ENCODE peak calls at places on chromosomes 11 and 22, in six cellular contexts. S is HCT116, X is PC-3, O is MM.1S, U is GM23248, E is GM23338. N is an unnamed sample. For H3K27me3, the result is how much of the 10 kb centered on the place peaks cover.

GRCh38 chr11:66462911-66463310 is 3.8 kb upstream of the PELI3 start:
- DNase-seq in U (no peak), E (no peak), S (no peak), O (no peak), X (peak), N (no peak)

GRCh38 chr22:46030241-46030880 is 53.4 kb upstream of the WNT7B start:
- DNase-seq in E (no peak), S (no peak), O (no peak), X (no peak), U (no peak), N (no peak)

GRCh38 chr11:132358573-132358953 is 988.1 kb downstream of the NTM start:
- DNase-seq in E (no peak), S (no peak), U (no peak), X (no peak), O (no peak), N (no peak)

GRCh38 chr11:66317766-66318575 is 1.1 kb upstream of the CD248 start:
- DNase-seq in U (peak), O (no peak), E (peak), S (no peak), X (no peak), N (peak)

GRCh38 chr11:77147668-77148321 is 19.7 kb downstream of the MYO7A start:
- DNase-seq in S (no peak), O (no peak), E (peak), X (no peak), U (peak), N (peak)

GRCh38 chr11:121467965-121468364 is 15.2 kb upstream of the SORL1-AS1 start:
- DNase-seq in X (no peak), U (peak), E (no peak), S (no peak), O (no peak), N (no peak)

GRCh38 chr22:24977370-24978230 is 25.1 kb downstream of the KIAA1671 start:
- DNase-seq in O (no peak), S (no peak), X (no peak), E (no peak), U (no peak), N (no peak)

GRCh38 chr11:67284811-67285540 is 4.1 kb upstream of the ANKRD13D start:
- DNase-seq in X (no peak), E (no peak), O (no peak), S (no peak), U (no peak), N (no peak)

GRCh38 chr11:68213135-68213515 is at the start of gene KMT5B:
- DNase-seq in X (peak), E (peak), O (no peak), U (no peak), S (peak), N (peak)

GRCh38 chr11:87722756-87723599 is 452.3 kb downstream of the RAB38 start:
- DNase-seq in X (peak), U (peak), S (no peak), E (peak), O (peak), N (peak)

GRCh38 chr11:107591446-107592236 is 694 bp downstream of the ELMOD1 start:
- DNase-seq in U (peak), S (no peak), X (peak), O (peak), E (peak), N (peak)

GRCh38 chr11:6606471-6607189 is 3.1 kb downstream of the ILK start:
- DNase-seq in S (peak), X (peak), U (peak), E (peak), O (peak), N (peak)

GRCh38 chr11:32088117-32088941 is 2.5 kb upstream of the RCN1 start:
- DNase-seq in X (peak), S (no peak), U (peak), E (no peak), O (peak), N (peak)

GRCh38 chr11:43937434-43938411 is 4.7 kb upstream of the C11orf96 start:
- DNase-seq in O (no peak), S (peak), X (peak), E (no peak), U (peak), N (no peak)

GRCh38 chr11:18115360-18116127 is 9.7 kb upstream of the SAAL1 start:
- DNase-seq in U (peak), X (peak), O (peak), S (peak), E (peak), N (peak)

GRCh38 chr11:87101956-87102355 is 64.2 kb downstream of the TMEM135 start:
- DNase-seq in U (no peak), S (no peak), E (no peak), X (no peak), O (no peak), N (no peak)

GRCh38 chr11:75240381-75241035 is at the start of gene TPBGL:
- DNase-seq in E (peak), X (no peak), U (peak), S (no peak), O (no peak), N (peak)

GRCh38 chr11:75241036-75241905 is 697 bp downstream of the TPBGL start:
- DNase-seq in E (peak), O (peak), X (peak), S (peak), U (peak), N (peak)

GRCh38 chr11:75244052-75244814 is 3.7 kb downstream of the TPBGL start:
- DNase-seq in E (no peak), O (no peak), S (no peak), U (no peak), X (no peak), N (no peak)

GRCh38 chr11:75242722-75243600 is 2.4 kb downstream of the TPBGL start:
- DNase-seq in O (no peak), X (no peak), E (no peak), S (no peak), U (no peak), N (no peak)

GRCh38 chr11:75241906-75242644 is 1.5 kb downstream of the TPBGL start:
- DNase-seq in U (peak), E (peak), X (no peak), S (no peak), O (no peak), N (no peak)
- TF ChIP-seq EZH2 in U (no peak), E (peak), X (no peak), S (no peak), O (no peak), N (no peak)

DNA sequence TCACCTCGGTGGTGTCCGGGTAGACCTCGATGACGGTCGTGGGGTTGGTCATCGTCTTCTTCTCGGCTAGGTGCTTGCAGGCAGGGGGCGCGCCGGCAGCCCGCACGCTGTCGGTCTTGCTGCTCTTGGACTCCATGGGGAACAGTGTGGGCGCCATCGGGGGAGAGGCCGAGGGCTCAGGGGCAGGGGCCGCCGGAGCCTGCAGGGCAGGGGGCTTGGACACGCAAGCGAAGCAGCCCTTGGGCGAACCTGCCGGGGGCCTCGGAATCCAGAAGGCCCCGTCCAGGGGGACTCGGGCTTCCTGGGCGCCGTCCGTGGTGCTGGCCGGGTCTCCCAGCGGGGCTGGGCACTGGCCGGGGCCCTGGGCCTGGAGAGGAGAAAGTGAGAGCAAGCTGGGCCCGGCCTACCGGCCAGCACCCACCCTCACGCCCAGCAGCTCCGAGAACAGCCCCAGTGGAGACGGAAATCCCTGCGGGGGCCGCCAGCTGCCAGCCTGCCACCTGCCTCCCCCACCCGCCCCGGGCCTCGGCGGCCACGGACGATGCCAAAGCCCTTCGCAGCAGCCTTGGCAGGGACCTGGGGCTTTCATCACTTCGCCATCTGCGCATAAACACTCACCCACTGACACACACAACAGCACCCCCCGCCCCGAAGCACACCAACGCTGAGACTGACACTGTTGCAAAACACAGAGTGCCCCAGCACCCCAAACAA is 2.5 kb downstream of the IFITM10 start:
- DNase-seq in E (no peak), S (no peak), O (no peak), U (peak), X (no peak), N (no peak)
- H3K27me3 ChIP-seq in E (under half), S (under half), O (under half), U (under half), X (under half), N (under half)

GRCh38 chr11:29119691-29120328 is 897.0 kb downstream of the KCNA4 start:
- DNase-seq in S (no peak), U (peak), O (no peak), X (peak), E (no peak), N (peak)
- TF ChIP-seq EZH2phosphoT487 in S (no peak), U (no peak), O (no peak), X (no peak), E (no peak), N (no peak)

GRCh38 chr11:124867700-124868099 is 2.5 kb downstream of the ROBO3 start:
- DNase-seq in E (peak), S (peak), X (peak), U (peak), O (peak), N (peak)

GRCh38 chr11:124869856-124870387 is 4.7 kb downstream of the ROBO3 start:
- DNase-seq in X (no peak), U (no peak), S (no peak), E (no peak), O (no peak), N (no peak)

GRCh38 chr11:124870430-124870829 is 5.2 kb downstream of the ROBO3 start:
- DNase-seq in E (no peak), S (no peak), U (no peak), O (no peak), X (no peak), N (no peak)

GRCh38 chr11:124869331-124869730 is 4.1 kb downstream of the ROBO3 start:
- DNase-seq in U (no peak), S (no peak), O (no peak), X (no peak), E (no peak), N (no peak)

GRCh38 chr11:124868322-124869274 is 3.4 kb downstream of the ROBO3 start:
- DNase-seq in U (no peak), E (peak), X (no peak), O (no peak), S (no peak), N (no peak)
- TF ChIP-seq EZH2 in U (peak), E (peak), X (no peak), O (no peak), S (no peak), N (no peak)

DNA sequence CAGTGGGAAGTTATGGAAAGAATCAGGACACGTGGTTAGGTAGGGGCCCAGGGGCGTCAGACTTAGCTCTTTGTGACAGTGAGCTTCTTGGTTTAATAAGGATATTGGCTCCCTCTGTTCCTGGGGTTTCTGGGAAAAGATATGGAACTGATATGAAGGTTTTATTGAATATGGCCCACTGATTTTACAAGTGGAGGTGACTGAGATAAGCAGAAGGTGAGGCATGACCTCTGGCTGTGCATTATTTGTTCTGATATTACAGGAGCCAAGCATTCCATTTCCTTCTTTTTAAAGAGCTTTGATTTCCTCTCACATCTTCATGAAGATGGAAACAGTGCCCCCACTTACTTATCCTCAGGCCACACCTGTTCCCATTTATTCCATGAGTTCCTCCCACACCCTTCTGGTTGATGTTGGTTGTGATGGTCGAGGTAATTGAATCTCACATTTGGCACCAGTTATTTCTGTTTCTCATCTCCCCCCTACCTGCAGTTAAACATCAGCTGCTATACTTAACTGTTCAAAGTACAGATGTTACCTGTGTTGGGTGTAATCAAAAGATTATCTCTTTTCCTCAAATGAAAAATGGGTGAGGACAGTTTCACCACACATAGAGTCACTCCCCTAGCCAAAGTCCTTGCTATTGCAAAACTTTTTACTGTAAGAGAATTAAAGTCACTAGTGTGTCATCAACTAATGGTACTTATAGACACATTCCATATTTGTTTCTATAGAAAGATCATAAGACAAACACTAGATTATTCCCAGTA is 1.8 kb downstream of the TMEM45B start:
- DNase-seq in O (no peak), U (no peak), X (peak), S (no peak), E (no peak), N (peak)
- H3K27me3 ChIP-seq in O (under half), U (half or more), X (under half), S (under half), E (under half), N (under half)

GRCh38 chr11:69249641-69250502 is 44.1 kb upstream of the MYEOV start:
- DNase-seq in O (peak), U (peak), X (peak), E (peak), S (no peak), N (peak)
- TF ChIP-seq EZH2phosphoT487 in O (no peak), U (no peak), X (no peak), E (no peak), S (no peak), N (no peak)

DNA sequence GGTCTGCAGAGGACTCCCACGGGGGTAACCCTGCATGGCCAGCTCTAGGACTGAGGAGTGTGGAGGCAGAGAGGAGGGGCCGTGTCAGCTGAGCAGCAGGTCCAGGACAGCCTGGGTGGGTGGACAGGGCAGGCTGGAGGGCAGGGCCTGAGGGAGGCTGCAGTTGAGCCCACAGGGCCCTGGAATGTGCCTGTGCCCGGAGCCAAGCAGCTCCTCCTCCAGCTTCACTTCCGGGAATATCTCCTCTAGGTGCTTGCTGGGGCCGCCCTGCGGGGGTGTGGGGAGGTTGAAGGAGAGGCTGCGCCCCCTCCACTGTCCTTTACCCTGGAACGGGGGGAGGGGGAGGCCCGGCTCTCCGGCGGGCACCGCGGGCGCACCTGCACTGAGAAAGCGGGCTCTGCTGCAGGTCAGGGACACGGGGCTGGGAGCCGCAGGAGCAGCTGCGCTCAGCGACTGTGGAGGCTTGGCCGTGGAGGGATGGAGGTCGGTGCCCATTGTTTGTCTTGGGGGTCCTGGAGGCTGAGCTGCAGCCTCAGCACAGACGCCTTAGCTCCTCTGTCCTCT is 1293.2 kb downstream of the BRD1 start:
- DNase-seq in S (no peak), X (no peak), U (no peak), O (no peak), E (no peak), N (no peak)
- TF ChIP-seq EZH2 in S (no peak), X (no peak), U (no peak), O (no peak), E (no peak), N (no peak)

GRCh38 chr22:22407061-22407460 is 101.5 kb downstream of the ZNF280B start:
- DNase-seq in U (no peak), X (no peak), O (no peak), S (no peak), E (no peak), N (no peak)

GRCh38 chr22:22408731-22409696 is 99.5 kb downstream of the ZNF280B start:
- DNase-seq in E (peak), S (peak), X (peak), U (peak), O (peak), N (peak)

GRCh38 chr22:22410121-22410520 is 98.4 kb downstream of the ZNF280B start:
- DNase-seq in E (no peak), S (no peak), O (peak), U (no peak), X (no peak), N (no peak)

GRCh38 chr22:22406445-22406844 is 102.1 kb downstream of the ZNF280B start:
- DNase-seq in U (no peak), S (no peak), E (no peak), X (no peak), O (no peak), N (no peak)

GRCh38 chr22:22408269-22408668 is 100.3 kb downstream of the ZNF280B start:
- DNase-seq in O (no peak), X (no peak), S (no peak), E (no peak), U (no peak), N (no peak)
- H3K27me3 ChIP-seq in O (under half), X (under half), S (under half), E (half or more), U (under half), N (under half)

GRCh38 chr11:115501895-115502589 is 2.2 kb downstream of the CADM1 start:
- DNase-seq in S (no peak), O (peak), U (no peak), E (peak), X (no peak), N (peak)
- TF ChIP-seq EZH2phosphoT487 in S (no peak), O (no peak), U (no peak), E (no peak), X (no peak), N (no peak)

GRCh38 chr22:40638261-40638660 is 1.7 kb upstream of the MRTFA start:
- DNase-seq in U (no peak), X (peak), S (no peak), E (no peak), O (no peak), N (no peak)

GRCh38 chr22:40635940-40636379 is 559 bp downstream of the MRTFA start:
- DNase-seq in X (no peak), S (no peak), U (peak), O (peak), E (peak), N (no peak)

GRCh38 chr22:40636380-40637180 is at the start of gene MRTFA:
- DNase-seq in E (peak), S (peak), X (peak), O (peak), U (peak), N (peak)

GRCh38 chr22:40635008-40635939 is 1.2 kb downstream of the MRTFA start:
- DNase-seq in U (peak), X (no peak), E (peak), S (no peak), O (no peak), N (no peak)

GRCh38 chr22:40637181-40638150 is 947 bp upstream of the MRTFA start:
- DNase-seq in U (peak), X (peak), O (peak), S (no peak), E (peak), N (peak)
- TF ChIP-seq EZH2 in U (no peak), X (no peak), O (no peak), S (no peak), E (no peak), N (no peak)